ENCODE peak calls at places on chromosomes 12 and 14, in four cellular contexts. U is HEK293T, Y is HepG2, F is K562. I is an unnamed sample.

GRCh38 chr12:58809064-58809607 is 111.2 kb downstream of the LRIG3 start:
- DNase-seq in U (no peak), Y (no peak), F (no peak), I (no peak)

GRCh38 chr14:73740921-73741326 is 26.7 kb upstream of the PNMA1 start:
- DNase-seq in U (no peak), Y (peak; percentile 49), F (peak; percentile 52), I (peak; percentile 65)

GRCh38 chr12:95004610-95005009 is 1.1 kb upstream of the NDUFA12 start:
- DNase-seq in U (no peak), Y (no peak), F (no peak), I (no peak)

GRCh38 chr12:63968685-63969084 is 124.2 kb downstream of the SRGAP1 start:
- DNase-seq in U (no peak), Y (no peak), F (no peak), I (no peak)

GRCh38 chr12:101620762-101621133 is 26.0 kb downstream of the MYBPC1 start:
- DNase-seq in U (no peak), Y (no peak), F (no peak), I (no peak)

GRCh38 chr12:96185914-96186313 is 8.3 kb upstream of the ELK3 start:
- DNase-seq in U (no peak), Y (no peak), F (no peak), I (no peak)

GRCh38 chr12:6927999-6928702 is 392 bp downstream of the ATN1 start:
- DNase-seq in U (no peak), Y (no peak), F (peak; percentile 72), I (no peak)

GRCh38 chr12:109518820-109519665 is 41.6 kb downstream of the UBE3B start:
- DNase-seq in U (peak; percentile 80), Y (peak; percentile 43), F (peak; percentile 79), I (peak; percentile 70)

GRCh38 chr14:83217492-83217891 is 1683.8 kb upstream of the SEL1L start:
- DNase-seq in U (no peak), Y (no peak), F (no peak), I (no peak)

GRCh38 chr12:48482198-48482597 is at the start of gene C12orf54:
- DNase-seq in U (no peak), Y (no peak), F (no peak), I (no peak)

GRCh38 chr14:75258079-75258802 is 20.4 kb upstream of the FOS start:
- DNase-seq in U (no peak), Y (no peak), F (no peak), I (no peak)

GRCh38 chr12:128983371-128983770 is 130.1 kb downstream of the GLT1D1 start:
- DNase-seq in U (no peak), Y (no peak), F (no peak), I (no peak)

GRCh38 chr12:52816189-52816588 is 2.3 kb upstream of the KRT4 start:
- DNase-seq in U (no peak), Y (no peak), F (no peak), I (no peak)

GRCh38 chr12:125187148-125187733 is 122.0 kb downstream of the AACS start:
- DNase-seq in U (no peak), Y (no peak), F (no peak), I (peak; percentile 53)

GRCh38 chr14:86954623-86955022 is 1038.4 kb downstream of the GALC start:
- DNase-seq in U (no peak), Y (no peak), F (no peak), I (no peak)

GRCh38 chr14:55336161-55336560 is 64.9 kb downstream of the FBXO34 start:
- DNase-seq in U (no peak), Y (no peak), F (no peak), I (no peak)

GRCh38 chr14:79544671-79545070 is 666.6 kb downstream of the DIO2 start:
- DNase-seq in U (no peak), Y (no peak), F (no peak), I (no peak)

GRCh38 chr12:57430117-57430930 is 519 bp downstream of the R3HDM2 start:
- DNase-seq in U (peak; percentile 70), Y (no peak), F (peak; percentile 95), I (peak; percentile 61)

GRCh38 chr12:46451276-46452021 is 78.9 kb upstream of the SLC38A2 start:
- DNase-seq in U (no peak), Y (no peak), F (no peak), I (no peak)

GRCh38 chr12:49232940-49233841 is 31.7 kb upstream of the TUBA1C start:
- DNase-seq in U (peak; percentile 45), Y (peak; percentile 30), F (peak; percentile 89), I (peak; percentile 62)

GRCh38 chr12:120592121-120593049 is 11.2 kb upstream of the POP5 start:
- DNase-seq in U (no peak), Y (no peak), F (no peak), I (no peak)

GRCh38 chr14:64800000-64800399 is 79.7 kb downstream of the SPTB start:
- DNase-seq in U (no peak), Y (peak; percentile 35), F (no peak), I (peak; percentile 38)

GRCh38 chr12:24728366-24728765 is 220.5 kb downstream of the BCAT1 start:
- DNase-seq in U (peak; percentile 9), Y (peak; percentile 18), F (no peak), I (no peak)
- TF ChIP-seq ELF4 in U (no peak), Y (no peak), F (no peak), I (no peak)

GRCh38 chr14:99133563-99134332 is 138.2 kb downstream of the BCL11B start:
- DNase-seq in U (no peak), Y (no peak), F (no peak), I (no peak)
- TF ChIP-seq ELF4 in U (no peak), Y (no peak), F (no peak), I (no peak)

GRCh38 chr12:132986885-132987225 is 688 bp downstream of the ZNF26 start:
- DNase-seq in U (peak; percentile 11), Y (peak; percentile 3), F (no peak), I (no peak)
- TF ChIP-seq ELF4 in U (no peak), Y (no peak), F (no peak), I (no peak)

DNA sequence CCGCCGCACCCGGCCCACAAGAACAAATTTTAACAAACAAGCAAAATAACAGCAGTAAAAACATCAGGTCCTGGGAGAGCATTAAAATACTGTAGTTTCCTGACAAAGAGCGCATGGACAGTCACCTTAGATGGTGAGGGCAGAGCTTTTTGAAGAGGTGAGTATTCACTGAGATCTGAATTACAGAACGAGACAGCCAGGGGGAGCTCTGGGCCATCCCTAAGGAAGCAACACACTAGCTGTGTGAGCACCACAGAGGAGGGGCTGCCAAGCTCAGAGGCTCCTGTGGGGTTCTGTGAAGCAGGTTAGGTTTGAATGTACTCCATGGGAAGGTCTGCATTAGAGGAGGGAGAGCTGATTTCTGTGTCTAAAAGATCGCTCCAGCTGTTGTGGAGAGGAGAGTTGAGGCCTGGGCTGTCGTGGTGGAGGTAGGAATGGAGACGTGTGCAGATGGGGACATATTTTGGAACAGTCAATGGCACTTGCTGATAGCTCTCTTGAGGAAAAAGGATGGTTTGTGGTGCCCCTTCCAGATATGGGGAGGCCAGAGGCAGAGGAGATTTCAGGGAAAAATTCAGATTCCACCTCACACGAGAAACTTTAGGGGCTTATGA is 72.9 kb downstream of the TRAFD1 start:
- DNase-seq in U (peak; percentile 78), Y (peak; percentile 64), F (peak; percentile 42), I (peak; percentile 87)
- TF ChIP-seq ELF4 in U (no peak), Y (no peak), F (no peak), I (no peak)

DNA sequence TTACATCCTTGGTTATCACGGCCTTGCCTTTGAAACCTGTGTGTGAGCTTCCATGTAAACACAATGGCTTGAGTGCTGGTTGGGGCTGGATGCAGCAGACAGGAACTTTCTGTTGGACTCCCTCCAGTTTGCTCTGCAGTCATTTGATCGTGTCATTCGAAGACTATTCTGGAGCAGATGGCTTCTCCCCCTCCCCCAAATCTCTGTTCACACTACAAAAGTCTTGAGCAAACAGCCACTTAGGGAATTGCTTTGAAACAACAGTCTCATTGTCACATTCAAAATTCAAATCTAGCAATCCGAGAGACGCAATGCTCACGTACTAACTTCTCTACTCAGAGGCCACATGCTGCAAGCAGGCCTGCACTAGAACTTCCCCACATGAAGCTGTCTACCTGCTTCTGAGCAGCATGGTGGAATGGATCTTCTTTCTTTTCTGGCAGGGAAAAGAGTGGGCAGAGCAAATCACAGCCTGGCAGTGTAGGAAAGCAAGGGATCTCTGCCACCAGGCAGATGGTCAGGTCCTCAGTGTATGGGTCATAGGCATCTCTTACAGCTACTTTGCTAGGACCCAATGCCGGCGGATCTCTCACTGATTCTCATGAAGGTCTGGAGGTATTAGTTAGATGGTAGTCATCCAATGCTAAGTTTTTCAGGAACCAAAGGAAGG is 214.2 kb downstream of the PPM1H start:
- DNase-seq in U (no peak), Y (no peak), F (no peak), I (no peak)
- TF ChIP-seq ELF4 in U (no peak), Y (no peak), F (no peak), I (no peak)

GRCh38 chr14:76348898-76349297 is 27.0 kb upstream of the ESRRB start:
- DNase-seq in U (no peak), Y (no peak), F (no peak), I (no peak)
- TF ChIP-seq ELF4 in U (no peak), Y (no peak), F (no peak), I (no peak)